ENCODE peak calls at places on chromosomes 6 and 20, in four cellular contexts. S, G, E and A are unnamed samples.

GRCh38 chr6:3748208-3748701 is 3.3 kb downstream of the PXDC1 start:
- DNase-seq in S (peak), G (peak), E (peak), A (peak)

GRCh38 chr20:49866051-49866450 is 49.3 kb downstream of the SPATA2 start:
- DNase-seq in S (no peak), G (no peak), E (no peak), A (no peak)

GRCh38 chr6:101912266-101912665 is 518.8 kb downstream of the GRIK2 start:
- DNase-seq in S (no peak), G (no peak), E (no peak), A (no peak)

GRCh38 chr6:87921034-87921433 is 126.6 kb upstream of the SPACA1 start:
- DNase-seq in S (no peak), G (no peak), E (no peak), A (no peak)

GRCh38 chr6:35105078-35105477 is 36.1 kb downstream of the TCP11 start:
- DNase-seq in S (no peak), G (no peak), E (no peak), A (no peak)

GRCh38 chr6:9370480-9370879 is 935.1 kb upstream of the SLC35B3 start:
- DNase-seq in S (no peak), G (no peak), E (no peak), A (no peak)

GRCh38 chr20:39066464-39066863 is 104.3 kb downstream of the DHX35 start:
- DNase-seq in S (peak), G (no peak), E (no peak), A (no peak)

GRCh38 chr6:4986999-4987398 is 16.8 kb downstream of the RPP40 start:
- DNase-seq in S (no peak), G (no peak), E (no peak), A (no peak)

GRCh38 chr6:163263196-163263595 is 151.3 kb upstream of the QKI start:
- DNase-seq in S (no peak), G (no peak), E (no peak), A (no peak)

GRCh38 chr6:129393659-129394058 is 316.3 kb downstream of the ARHGAP18 start:
- DNase-seq in S (no peak), G (no peak), E (no peak), A (no peak)

GRCh38 chr20:63957690-63958441 is 1.6 kb upstream of the UCKL1 start:
- DNase-seq in S (no peak), G (peak), E (peak), A (no peak)

GRCh38 chr20:17898548-17898994 is 70.0 kb downstream of the SNX5 start:
- DNase-seq in S (peak), G (peak), E (no peak), A (peak)

GRCh38 chr6:100240798-100241197 is 223.9 kb downstream of the SIM1 start:
- DNase-seq in S (no peak), G (no peak), E (no peak), A (no peak)

GRCh38 chr6:165777680-165778079 is 114.6 kb upstream of the PDE10A start:
- DNase-seq in S (no peak), G (no peak), E (no peak), A (no peak)
- TF ChIP-seq CTCF in S (no peak), G (no peak), E (no peak), A (no peak)

GRCh38 chr6:146543211-146543939 is at the start of gene RAB32:
- DNase-seq in S (peak), G (peak), E (peak), A (peak)
- TF ChIP-seq CTCF in S (peak), G (peak), E (peak), A (peak)

DNA sequence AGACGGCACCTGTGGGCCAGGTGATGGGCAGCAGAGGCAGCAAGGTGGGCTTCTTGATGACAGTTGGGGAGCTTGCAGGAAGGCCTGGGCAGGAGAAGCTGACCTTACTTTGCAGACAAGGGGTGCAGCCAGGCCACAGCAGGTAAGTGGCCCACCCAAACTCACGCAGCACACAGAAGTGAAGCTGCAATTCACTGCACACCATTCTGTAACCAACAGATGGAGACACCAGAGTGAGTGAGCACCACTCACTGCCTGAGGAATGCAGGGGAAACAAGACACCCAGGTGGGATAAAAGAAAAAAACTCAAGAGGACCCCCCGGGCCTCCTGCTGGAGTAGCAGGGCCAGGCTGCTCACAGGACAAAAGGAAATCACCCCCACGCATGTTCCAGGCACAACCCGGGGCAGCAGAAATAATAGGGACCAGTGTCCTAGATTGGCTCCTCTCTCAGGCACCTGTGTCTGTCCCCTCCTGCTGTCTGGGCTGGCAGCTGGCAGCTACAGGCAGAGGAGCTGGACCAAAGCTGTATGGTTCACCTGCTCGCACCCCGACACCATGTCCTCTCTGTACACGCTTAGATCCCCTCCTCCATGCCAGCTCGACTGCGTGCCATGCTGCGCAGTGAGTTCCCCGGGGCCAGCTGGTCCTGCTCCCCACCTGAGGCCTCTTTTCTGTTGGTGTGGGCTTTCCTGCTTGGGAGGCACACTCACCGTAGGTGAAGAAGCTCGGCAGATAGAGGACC is 4.9 kb downstream of the MTCH1 start:
- DNase-seq in S (no peak), G (no peak), E (no peak), A (no peak)
- TF ChIP-seq CTCF in S (no peak), G (no peak), E (no peak), A (no peak)

DNA sequence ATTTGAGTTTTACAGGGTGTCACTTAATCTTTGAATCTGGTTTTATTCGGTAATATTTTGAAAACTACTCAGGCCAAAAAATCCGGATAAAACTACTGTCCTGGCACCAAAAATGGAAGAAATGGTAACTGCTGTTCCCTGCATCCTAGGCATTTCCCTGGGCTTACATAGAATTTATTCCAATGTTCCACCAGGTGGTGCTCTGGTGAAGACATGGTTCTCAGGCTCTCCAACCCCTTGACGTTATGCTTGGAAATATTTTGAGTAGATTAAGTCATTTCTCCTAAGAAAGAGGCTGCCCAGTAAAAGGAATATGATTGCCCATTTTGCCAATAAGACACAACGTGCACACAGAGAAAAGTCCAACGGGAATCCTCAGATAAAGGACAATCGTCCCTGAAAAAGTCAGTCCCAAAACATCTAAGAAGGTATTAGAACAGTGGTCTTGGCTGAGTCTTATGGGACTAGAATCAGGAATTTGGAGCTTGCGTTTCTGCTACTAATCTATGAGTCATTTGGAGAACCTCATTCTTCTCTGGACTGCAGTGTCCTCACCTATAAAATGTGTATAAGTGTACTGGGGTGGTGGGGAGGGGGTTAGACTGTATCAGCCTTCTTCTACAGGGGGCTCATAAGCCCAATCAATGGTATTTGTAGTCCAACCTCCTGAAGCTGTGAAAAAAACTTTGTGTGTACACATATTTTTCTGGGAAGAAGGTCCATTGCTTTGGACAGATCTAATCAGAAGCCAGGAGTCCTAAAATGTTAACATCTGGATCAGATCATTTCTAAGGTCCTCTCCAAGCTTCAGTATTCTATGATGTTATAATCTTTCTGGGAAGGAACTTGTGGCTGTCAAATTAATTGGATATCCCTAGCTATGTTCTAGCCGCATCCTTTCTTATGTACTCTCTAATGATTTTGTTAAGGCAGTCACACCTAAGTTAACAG is 131.0 kb upstream of the BMP2 start:
- DNase-seq in S (no peak), G (no peak), E (no peak), A (no peak)
- TF ChIP-seq CTCF in S (peak), G (no peak), E (peak), A (peak)

DNA sequence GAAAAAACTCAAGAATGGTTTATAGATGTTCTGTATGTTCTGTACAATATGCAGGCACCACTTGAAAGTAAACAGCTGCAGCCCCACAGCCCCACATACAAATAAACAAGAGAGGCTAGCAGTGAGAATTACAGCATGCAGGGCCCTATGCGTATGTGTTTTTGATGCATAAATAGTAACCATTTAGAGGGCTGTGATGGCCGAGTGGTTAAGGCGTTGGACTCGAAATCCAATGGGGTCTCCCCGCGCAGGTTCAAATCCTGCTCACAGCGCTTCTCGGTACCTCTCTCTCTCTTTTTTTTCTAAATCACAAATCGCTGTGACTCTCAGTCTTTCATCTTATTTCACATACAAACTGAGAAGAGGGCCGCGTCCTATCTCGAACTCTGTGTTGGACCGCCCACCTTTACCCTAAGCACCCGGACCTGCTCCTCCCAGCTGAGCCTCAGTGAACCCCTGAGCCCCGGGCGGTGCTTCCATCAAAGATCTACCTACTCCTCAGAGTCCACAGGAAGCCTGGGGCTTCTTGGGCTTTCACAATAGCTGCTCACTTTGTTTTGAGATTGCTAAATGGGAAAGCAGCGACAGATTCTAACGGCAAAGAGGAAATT is 37.7 kb upstream of the PRSS16 start:
- DNase-seq in S (no peak), G (peak), E (no peak), A (no peak)
- TF ChIP-seq CTCF in S (no peak), G (no peak), E (no peak), A (no peak)

DNA sequence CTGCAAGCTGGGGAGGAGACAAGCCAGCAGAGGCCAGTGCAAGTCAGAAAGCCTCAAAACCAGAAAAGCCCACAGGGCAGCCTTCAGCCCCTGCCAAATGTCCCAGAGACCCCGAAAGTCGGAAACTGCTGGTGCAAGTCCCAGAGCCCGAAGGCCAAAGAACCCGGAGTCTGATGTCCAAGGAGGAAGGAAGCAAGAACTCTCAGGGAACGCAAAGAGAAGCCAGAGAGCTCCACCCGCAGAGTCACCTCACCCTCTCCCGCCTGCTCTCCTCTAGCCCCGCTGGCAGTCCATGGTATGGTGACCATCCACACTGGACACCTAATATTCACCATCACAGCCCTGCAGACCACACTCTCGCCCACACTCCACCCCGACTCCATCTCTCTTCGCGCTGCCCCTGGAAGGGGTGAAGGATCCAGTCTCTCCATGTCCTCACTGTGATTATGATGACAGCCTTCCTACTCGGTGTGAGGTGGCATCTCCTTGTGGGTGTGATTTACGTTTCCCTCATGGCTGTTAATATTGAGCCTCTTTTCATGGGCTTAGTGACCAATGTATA is 10.6 kb downstream of the ULBP3 start:
- DNase-seq in S (no peak), G (no peak), E (no peak), A (no peak)
- TF ChIP-seq CTCF in S (no peak), G (no peak), E (no peak), A (no peak)

GRCh38 chr6:165755583-165755982 is 92.5 kb upstream of the PDE10A start:
- DNase-seq in S (no peak), G (no peak), E (no peak), A (no peak)
- TF ChIP-seq CTCF in S (no peak), G (no peak), E (no peak), A (no peak)

GRCh38 chr6:56756219-56756789 is 113.6 kb upstream of the DST start:
- DNase-seq in S (no peak), G (no peak), E (no peak), A (no peak)

GRCh38 chr6:56758553-56758952 is 115.9 kb upstream of the DST start:
- DNase-seq in S (no peak), G (no peak), E (no peak), A (no peak)

GRCh38 chr6:56758120-56758519 is 115.4 kb upstream of the DST start:
- DNase-seq in S (no peak), G (no peak), E (no peak), A (no peak)

GRCh38 chr6:56756791-56757582 is 114.3 kb upstream of the DST start:
- DNase-seq in S (no peak), G (no peak), E (no peak), A (no peak)

DNA sequence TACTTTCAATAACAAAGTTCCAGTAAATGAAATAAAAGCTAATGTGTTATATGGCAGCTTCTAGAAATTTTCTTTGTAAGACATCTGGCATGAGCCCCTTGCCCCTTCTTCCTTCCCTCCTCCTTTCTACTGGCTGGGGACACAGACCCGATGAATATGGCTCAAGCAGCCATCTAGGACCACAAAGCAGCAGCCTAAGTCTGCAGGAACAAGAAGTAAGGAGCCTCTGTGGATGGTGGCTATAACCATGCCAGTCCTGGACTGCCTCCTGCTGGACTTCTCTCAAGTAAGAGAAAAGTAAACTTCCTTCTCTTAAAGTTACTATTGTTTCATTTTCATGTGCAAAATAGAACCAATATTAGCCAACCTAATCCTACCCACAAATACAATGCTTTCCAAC is 114.9 kb upstream of the DST start:
- DNase-seq in S (no peak), G (no peak), E (no peak), A (no peak)
- TF ChIP-seq CTCF in S (peak), G (no peak), E (peak), A (peak)

DNA sequence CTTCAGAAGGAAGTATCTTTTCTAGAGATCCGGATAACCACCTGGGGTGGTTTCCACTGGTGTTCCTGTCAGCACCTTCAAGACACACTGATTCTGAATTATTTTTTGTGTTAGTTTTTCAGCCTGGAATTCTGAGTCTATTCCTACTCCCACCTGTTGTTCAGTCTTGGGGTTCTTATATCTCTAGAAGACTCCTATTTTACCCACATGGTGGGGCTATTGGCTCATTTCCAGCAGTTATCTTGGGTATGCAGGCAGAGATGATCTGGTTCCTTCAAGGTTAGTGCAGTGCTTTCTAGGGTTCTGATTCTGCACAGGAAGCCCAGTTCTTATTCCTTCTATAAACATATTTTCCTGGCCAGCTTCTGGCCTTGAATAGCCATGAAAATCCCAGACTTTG is 175.6 kb upstream of the PDE7B start:
- DNase-seq in S (peak), G (peak), E (no peak), A (peak)
- TF ChIP-seq CTCF in S (peak), G (peak), E (no peak), A (peak)

GRCh38 chr20:55918471-55918870 is 86.8 kb downstream of the CBLN4 start:
- DNase-seq in S (no peak), G (no peak), E (no peak), A (no peak)

DNA sequence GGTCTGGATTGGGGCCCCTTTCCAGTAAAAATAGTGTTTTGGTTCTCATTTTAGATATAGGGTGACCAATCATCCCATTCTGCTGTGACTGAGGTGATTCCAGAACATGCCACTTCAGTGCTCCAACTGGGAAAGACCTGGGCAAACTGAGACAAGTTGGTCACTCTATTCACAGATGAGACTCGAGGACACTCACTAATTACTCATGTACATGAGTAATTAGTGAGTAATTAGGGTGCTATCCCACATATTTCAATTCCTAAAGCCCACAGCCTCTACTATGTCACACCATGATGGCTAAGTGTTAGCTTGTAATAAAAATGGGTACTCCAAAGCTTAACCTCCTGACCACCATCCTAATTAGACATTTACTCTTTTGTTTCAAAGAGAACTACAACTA is 86.0 kb downstream of the CBLN4 start:
- DNase-seq in S (no peak), G (no peak), E (no peak), A (no peak)
- TF ChIP-seq CTCF in S (no peak), G (no peak), E (no peak), A (no peak)